ENCODE peak calls at places on chromosomes 4 and X, in nine cellular contexts. T is NB4; B is GM12865; J is colonic mucosa; D is CD8-positive, alpha-beta T cell; P is PC-9; W is fibroblast of pulmonary artery; E is upper lobe of right lung; O is stomach. R is an unnamed sample.

GRCh38 chr4:3868841-3869572 is 102.8 kb downstream of the ADRA2C start:
- DNase-seq in E (peak), D (no peak), W (no peak), J (no peak), P (no peak), B (no peak), T (no peak), O (no peak), R (no peak)

GRCh38 chrX:23803931-23804381 is 21.0 kb downstream of the SAT1 start:
- DNase-seq in J (peak), D (no peak), B (no peak), W (peak), O (peak), T (no peak), E (no peak), P (peak), R (no peak)

GRCh38 chr4:4532371-4532770 is 9.5 kb downstream of the STX18 start:
- DNase-seq in J (no peak), B (no peak), P (no peak), D (no peak), W (no peak), O (no peak), T (no peak), E (no peak), R (no peak)

GRCh38 chrX:97597954-97598353 is 714.2 kb downstream of the RPA4 start:
- DNase-seq in P (no peak), W (no peak), J (no peak), T (no peak), E (no peak), B (no peak), O (no peak), D (no peak), R (no peak)

GRCh38 chrX:49754238-49754857 is 58.6 kb upstream of the PAGE1 start:
- DNase-seq in O (peak), E (peak), W (peak), B (peak), P (no peak), T (peak), D (peak), J (peak), R (no peak)

GRCh38 chr4:153465583-153465921 is 608 bp upstream of the TMEM131L start:
- DNase-seq in T (peak), J (peak), W (peak), P (peak), O (peak), B (peak), D (peak), E (peak), R (no peak)

GRCh38 chr4:161555689-161556660 is 607.8 kb downstream of the FSTL5 start:
- DNase-seq in P (no peak), D (no peak), J (no peak), B (peak), T (no peak), W (peak), E (no peak), O (no peak), R (peak)

GRCh38 chr4:122766353-122766705 is 33.8 kb downstream of the BBS12 start:
- DNase-seq in W (no peak), D (no peak), O (no peak), J (no peak), T (no peak), P (no peak), B (no peak), E (no peak), R (no peak)

GRCh38 chrX:28205905-28206304 is 224.7 kb upstream of the DCAF8L1 start:
- DNase-seq in O (no peak), D (no peak), B (no peak), T (no peak), P (no peak), W (no peak), J (no peak), E (no peak), R (no peak)

GRCh38 chrX:40240844-40241243 is 143.1 kb upstream of the BCOR start:
- DNase-seq in T (peak), P (no peak), J (no peak), B (no peak), W (no peak), D (no peak), O (no peak), E (no peak), R (no peak)

GRCh38 chrX:1389993-1390285 is 2.0 kb downstream of the SLC25A6 start:
- DNase-seq in J (no peak), E (peak), B (no peak), D (no peak), O (no peak), W (no peak), T (no peak), P (no peak), R (no peak)

GRCh38 chr4:142435599-142436235 is 410.4 kb downstream of the INPP4B start:
- DNase-seq in E (no peak), O (no peak), W (no peak), P (no peak), T (no peak), B (no peak), J (no peak), D (no peak), R (no peak)

GRCh38 chr4:89001647-89002518 is 55.1 kb downstream of the FAM13A start:
- DNase-seq in W (no peak), B (no peak), E (no peak), J (no peak), D (no peak), O (no peak), T (no peak), P (no peak), R (no peak)

GRCh38 chr4:138275946-138276621 is 33.9 kb upstream of the SLC7A11 start:
- DNase-seq in J (no peak), O (no peak), P (peak), W (peak), E (no peak), B (no peak), D (no peak), T (no peak), R (peak)

GRCh38 chr4:137363496-137363895 is 168.8 kb downstream of the PCDH18 start:
- DNase-seq in J (no peak), P (no peak), D (no peak), E (no peak), B (no peak), O (no peak), W (peak), T (no peak), R (no peak)

GRCh38 chr4:175470141-175470540 is 341.9 kb downstream of the GPM6A start:
- DNase-seq in W (peak), D (no peak), O (no peak), T (no peak), P (peak), J (no peak), E (no peak), B (no peak), R (peak)

GRCh38 chr4:20403846-20404245 is 152.1 kb downstream of the SLIT2 start:
- DNase-seq in O (no peak), W (no peak), T (no peak), P (no peak), E (no peak), B (no peak), D (no peak), J (no peak), R (no peak)

GRCh38 chrX:119984652-119985051 is 41.1 kb upstream of the NKAP start:
- DNase-seq in W (no peak), E (no peak), P (no peak), B (no peak), O (no peak), J (no peak), D (no peak), T (no peak), R (no peak)

GRCh38 chrX:92224406-92224805 is 445.2 kb downstream of the PCDH11X start:
- DNase-seq in E (no peak), D (no peak), W (no peak), P (no peak), T (no peak), J (no peak), O (no peak), B (no peak), R (no peak)

DNA sequence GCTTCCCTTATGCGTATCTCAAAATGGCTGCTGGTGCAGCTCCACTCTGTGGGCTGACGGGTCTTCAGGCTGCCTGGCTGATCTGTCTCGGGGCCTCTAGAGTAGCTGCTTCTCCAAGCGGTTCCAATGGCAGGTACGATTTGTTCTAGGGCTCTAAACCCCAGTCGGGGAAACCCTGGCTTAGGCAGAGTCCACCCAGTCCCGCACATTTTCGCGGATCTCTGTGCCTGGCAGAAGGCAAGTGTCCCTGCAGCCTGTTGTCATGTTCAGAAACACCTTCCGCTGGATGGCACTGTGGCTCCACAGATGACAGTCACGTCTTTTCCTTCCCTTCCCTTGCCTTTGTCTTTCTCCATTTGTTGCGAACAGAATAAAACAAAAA is 54.4 kb downstream of the NBDY start:
- DNase-seq in P (no peak), B (no peak), T (no peak), E (no peak), O (peak), W (no peak), J (peak), D (no peak), R (peak)
- TF ChIP-seq CTCF in P (no peak), B (no peak), T (no peak), E (no peak), O (no peak), W (no peak), J (peak), D (no peak), R (peak)

DNA sequence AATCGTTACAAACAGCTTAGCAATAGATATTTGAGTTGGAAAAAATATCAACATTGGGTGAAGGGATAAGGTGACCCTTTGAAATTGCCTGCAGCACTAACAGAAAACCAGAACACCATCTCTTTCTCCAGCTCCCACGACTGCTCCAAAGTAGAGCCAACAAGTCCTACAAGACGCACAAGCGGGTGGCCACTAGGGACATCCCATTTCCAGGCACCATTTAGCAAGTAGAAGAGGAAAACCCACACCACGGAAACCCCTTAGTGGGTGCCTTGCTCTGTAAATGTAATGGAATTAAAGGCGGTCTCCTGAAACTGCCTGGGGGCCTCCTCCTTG is 1.9 kb downstream of the ARHGAP6 start:
- DNase-seq in J (no peak), B (peak), W (no peak), D (no peak), T (no peak), E (no peak), O (no peak), P (no peak), R (no peak)
- H3K4me3 ChIP-seq in J (peak), B (peak), W (peak), D (no peak), T (no peak), E (peak), O (peak), P (no peak), R (peak)

GRCh38 chr4:178083968-178084367 is 641.7 kb upstream of the AGA start:
- DNase-seq in J (no peak), P (no peak), W (no peak), E (no peak), T (no peak), D (no peak), B (no peak), O (no peak), R (no peak)
- TF ChIP-seq CTCF in J (no peak), P (no peak), W (no peak), E (no peak), T (no peak), D (no peak), B (no peak), O (no peak), R (no peak)

DNA sequence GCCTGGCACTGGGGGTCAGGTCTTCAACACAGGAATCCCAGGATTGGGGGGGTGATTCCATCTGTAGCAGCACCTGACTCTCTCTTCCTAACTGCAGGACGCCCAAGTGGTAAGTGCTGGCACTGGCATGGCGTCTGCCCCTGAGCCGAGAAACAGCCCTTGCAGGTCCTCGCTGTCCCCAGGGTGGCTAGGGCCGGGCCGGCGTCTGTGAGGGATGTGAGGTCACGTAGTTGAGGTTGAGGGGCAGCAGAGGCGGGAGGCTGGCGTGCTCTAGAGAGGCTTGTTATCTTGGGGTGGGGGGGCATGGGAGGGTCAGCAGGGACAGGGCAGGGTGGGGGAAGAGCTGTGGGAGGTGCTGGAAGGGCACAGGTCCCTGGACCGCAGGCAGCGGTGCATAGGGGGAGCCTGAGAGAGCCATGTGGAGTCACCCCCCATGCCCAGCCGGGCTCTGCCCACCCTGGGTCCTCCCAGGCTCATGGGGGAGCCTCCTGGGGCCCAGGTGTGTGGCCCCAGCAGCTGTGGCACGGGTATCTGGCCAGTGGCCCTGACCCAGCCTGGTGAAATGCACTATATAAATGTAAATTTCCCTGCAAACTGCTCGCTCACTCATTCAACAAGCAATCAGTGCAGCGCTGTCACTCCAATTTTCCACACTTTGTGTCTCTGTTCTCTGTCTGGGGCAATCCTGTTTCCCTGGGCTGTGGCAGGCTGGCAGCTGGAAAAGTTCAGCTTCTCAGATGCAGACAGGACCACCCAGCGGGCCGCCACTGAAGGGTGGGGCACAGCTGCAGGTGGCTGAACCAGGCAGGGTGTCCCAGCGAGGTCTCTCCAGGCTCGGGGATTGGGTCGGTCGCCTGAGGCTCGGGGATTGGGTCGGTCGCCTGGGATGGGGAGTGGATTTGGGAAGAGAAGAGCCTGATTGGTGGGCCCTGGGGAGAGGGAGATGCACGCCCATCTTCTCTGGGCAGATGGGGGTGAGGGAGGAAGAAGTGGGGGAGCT is 102.2 kb upstream of the NKX1-1 start:
- DNase-seq in E (peak), D (peak), P (no peak), W (no peak), T (no peak), O (no peak), J (no peak), B (no peak), R (no peak)
- H3K4me3 ChIP-seq in E (no peak), D (no peak), P (no peak), W (no peak), T (no peak), O (no peak), J (no peak), B (no peak), R (no peak)

GRCh38 chr4:5858020-5858769 is 34.7 kb downstream of the CRMP1 start:
- DNase-seq in J (no peak), B (no peak), E (no peak), W (no peak), T (no peak), D (no peak), P (no peak), O (no peak), R (no peak)
- TF ChIP-seq CTCF in J (no peak), B (no peak), E (no peak), W (no peak), T (no peak), D (no peak), P (no peak), O (no peak), R (no peak)

GRCh38 chrX:107171369-107172102 is 34.7 kb downstream of the NUP62CL start:
- DNase-seq in D (no peak), P (no peak), T (no peak), E (no peak), O (no peak), J (no peak), B (no peak), W (no peak), R (no peak)

GRCh38 chrX:107168259-107168658 is 38.0 kb downstream of the NUP62CL start:
- DNase-seq in W (no peak), E (no peak), O (no peak), J (no peak), T (no peak), D (no peak), P (no peak), B (no peak), R (no peak)

GRCh38 chrX:107168712-107169111 is 37.5 kb downstream of the NUP62CL start:
- DNase-seq in T (no peak), D (no peak), P (no peak), B (no peak), E (no peak), J (no peak), O (no peak), W (no peak), R (no peak)

GRCh38 chrX:107167163-107167921 is 38.9 kb downstream of the NUP62CL start:
- DNase-seq in P (no peak), O (no peak), W (no peak), B (no peak), E (no peak), D (no peak), T (no peak), J (no peak), R (no peak)
- H3K4me3 ChIP-seq in P (no peak), O (no peak), W (no peak), B (no peak), E (no peak), D (no peak), T (no peak), J (no peak), R (no peak)

R was measured in astrocyte of the cerebellum.